ENCODE peak calls at places on chromosome 18, in nine cellular contexts. One of them, this sample, is unnamed.

GRCh38 chr18:7382631-7383335 is 151.9 kb downstream of the LRRC30 start:
- DNase-seq in A549: no peak
- DNase-seq in K562: no peak
- DNase-seq in SK-N-SH: no peak
- DNase-seq in endothelial cell of umbilical vein: no peak
- DNase-seq in HepG2: no peak
- DNase-seq in WTC11: no peak
- DNase-seq in H1: no peak
- DNase-seq in HCT116: no peak
- DNase-seq in this sample: no peak

GRCh38 chr18:10234912-10235439 is 219.5 kb upstream of the APCDD1 start:
- DNase-seq in A549: no peak
- DNase-seq in K562: no peak
- DNase-seq in SK-N-SH: no peak
- DNase-seq in endothelial cell of umbilical vein: no peak
- DNase-seq in HepG2: no peak
- DNase-seq in WTC11: no peak
- DNase-seq in H1: no peak
- DNase-seq in HCT116: no peak
- DNase-seq in this sample: peak

GRCh38 chr18:59063300-59063895 is 76.3 kb upstream of the SEC11C start:
- DNase-seq in A549: no peak
- DNase-seq in K562: no peak
- DNase-seq in SK-N-SH: no peak
- DNase-seq in endothelial cell of umbilical vein: no peak
- DNase-seq in HepG2: no peak
- DNase-seq in WTC11: no peak
- DNase-seq in H1: no peak
- DNase-seq in HCT116: no peak
- DNase-seq in this sample: no peak

GRCh38 chr18:51164327-51165290 is 32.9 kb downstream of the MEX3C start:
- DNase-seq in A549: no peak
- DNase-seq in K562: no peak
- DNase-seq in SK-N-SH: no peak
- DNase-seq in endothelial cell of umbilical vein: no peak
- DNase-seq in HepG2: no peak
- DNase-seq in WTC11: no peak
- DNase-seq in H1: no peak
- DNase-seq in HCT116: no peak
- DNase-seq in this sample: no peak

GRCh38 chr18:58125183-58125582 is 81.2 kb downstream of the NEDD4L start:
- DNase-seq in A549: peak
- DNase-seq in K562: no peak
- DNase-seq in SK-N-SH: no peak
- DNase-seq in endothelial cell of umbilical vein: no peak
- DNase-seq in HepG2: no peak
- DNase-seq in WTC11: no peak
- DNase-seq in H1: peak
- DNase-seq in HCT116: no peak
- DNase-seq in this sample: no peak

GRCh38 chr18:48982269-48982668 is 31.5 kb upstream of the SMAD7 start:
- DNase-seq in A549: no peak
- DNase-seq in K562: peak
- DNase-seq in SK-N-SH: no peak
- DNase-seq in endothelial cell of umbilical vein: no peak
- DNase-seq in HepG2: peak
- DNase-seq in WTC11: no peak
- DNase-seq in H1: no peak
- DNase-seq in HCT116: no peak
- DNase-seq in this sample: peak

GRCh38 chr18:74982946-74983635 is 225.8 kb downstream of the PTGR3 start:
- DNase-seq in A549: no peak
- DNase-seq in K562: no peak
- DNase-seq in SK-N-SH: no peak
- DNase-seq in endothelial cell of umbilical vein: peak
- DNase-seq in HepG2: no peak
- DNase-seq in WTC11: no peak
- DNase-seq in H1: no peak
- DNase-seq in HCT116: no peak
- DNase-seq in this sample: no peak

GRCh38 chr18:29226201-29226600 is 1049.3 kb upstream of the CDH2 start:
- DNase-seq in A549: no peak
- DNase-seq in K562: no peak
- DNase-seq in SK-N-SH: no peak
- DNase-seq in endothelial cell of umbilical vein: no peak
- DNase-seq in HepG2: no peak
- DNase-seq in WTC11: no peak
- DNase-seq in H1: no peak
- DNase-seq in HCT116: no peak
- DNase-seq in this sample: no peak

GRCh38 chr18:34880882-34881852 is 160.0 kb upstream of the MAPRE2 start:
- DNase-seq in A549: peak
- DNase-seq in K562: no peak
- DNase-seq in SK-N-SH: no peak
- DNase-seq in endothelial cell of umbilical vein: peak
- DNase-seq in HepG2: peak
- DNase-seq in WTC11: no peak
- DNase-seq in H1: no peak
- DNase-seq in HCT116: no peak
- DNase-seq in this sample: peak
- TF ChIP-seq CTCF in A549: peak
- TF ChIP-seq CTCF in K562: no peak
- TF ChIP-seq CTCF in SK-N-SH: peak
- TF ChIP-seq CTCF in endothelial cell of umbilical vein: no peak
- TF ChIP-seq CTCF in HepG2: peak
- TF ChIP-seq CTCF in WTC11: no peak
- TF ChIP-seq CTCF in H1: no peak
- TF ChIP-seq CTCF in HCT116: peak
- TF ChIP-seq CTCF in this sample: no peak

GRCh38 chr18:35418610-35419009 is 41.5 kb upstream of the ZNF396 start:
- DNase-seq in A549: no peak
- DNase-seq in K562: no peak
- DNase-seq in SK-N-SH: no peak
- DNase-seq in endothelial cell of umbilical vein: no peak
- DNase-seq in HepG2: no peak
- DNase-seq in WTC11: no peak
- DNase-seq in H1: no peak
- DNase-seq in HCT116: no peak
- DNase-seq in this sample: no peak

GRCh38 chr18:35413163-35413511 is 36.0 kb upstream of the ZNF396 start:
- DNase-seq in A549: no peak
- DNase-seq in K562: no peak
- DNase-seq in SK-N-SH: no peak
- DNase-seq in endothelial cell of umbilical vein: no peak
- DNase-seq in HepG2: no peak
- DNase-seq in WTC11: no peak
- DNase-seq in H1: no peak
- DNase-seq in HCT116: no peak
- DNase-seq in this sample: no peak

GRCh38 chr18:35417223-35417622 is 40.1 kb upstream of the ZNF396 start:
- DNase-seq in A549: no peak
- DNase-seq in K562: no peak
- DNase-seq in SK-N-SH: no peak
- DNase-seq in endothelial cell of umbilical vein: no peak
- DNase-seq in HepG2: no peak
- DNase-seq in WTC11: no peak
- DNase-seq in H1: no peak
- DNase-seq in HCT116: no peak
- DNase-seq in this sample: no peak

GRCh38 chr18:35410561-35410960 is 33.4 kb upstream of the ZNF396 start:
- DNase-seq in A549: no peak
- DNase-seq in K562: no peak
- DNase-seq in SK-N-SH: no peak
- DNase-seq in endothelial cell of umbilical vein: no peak
- DNase-seq in HepG2: no peak
- DNase-seq in WTC11: no peak
- DNase-seq in H1: no peak
- DNase-seq in HCT116: no peak
- DNase-seq in this sample: no peak

DNA sequence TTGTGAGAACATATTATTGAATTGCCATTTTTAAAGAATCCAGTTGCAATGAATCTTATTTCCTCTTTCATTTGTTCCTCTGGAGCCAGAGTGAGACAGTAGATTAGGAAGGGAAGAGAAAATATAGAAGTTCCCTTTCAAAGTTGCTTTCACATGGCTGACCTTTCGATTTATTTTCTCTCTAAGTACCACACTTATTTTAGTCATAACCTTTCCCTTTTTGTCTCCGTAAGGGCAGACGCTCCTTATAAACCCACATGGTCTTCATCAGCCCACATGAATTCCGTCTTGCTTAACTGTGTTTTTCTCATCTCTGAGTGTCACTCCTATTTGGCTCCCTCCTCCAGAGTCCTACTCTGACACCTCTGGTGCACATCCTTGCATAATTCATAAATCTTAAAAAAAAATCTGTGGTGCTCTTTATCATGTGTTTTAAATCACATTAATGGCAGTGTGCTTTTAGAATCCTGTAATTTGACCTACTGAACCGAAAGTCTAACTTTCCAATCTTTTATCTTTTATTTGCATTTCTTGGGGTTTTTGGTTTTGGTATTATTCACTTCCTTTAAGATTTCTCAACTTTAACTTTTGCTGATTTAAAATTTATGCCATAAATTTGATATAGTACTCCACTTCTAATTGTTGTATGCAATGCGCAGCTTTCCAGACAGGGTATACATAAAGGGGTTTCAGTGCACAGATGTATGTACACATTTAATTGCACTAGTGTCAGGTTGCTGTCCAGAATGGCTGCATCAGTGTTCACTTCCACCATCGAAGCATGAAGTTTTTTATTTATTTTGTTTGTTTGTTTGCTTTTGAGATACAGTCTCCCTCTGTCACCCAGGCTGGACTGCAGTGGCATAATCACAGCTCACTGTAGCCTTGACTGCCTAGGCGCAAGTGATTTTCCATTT is 38.6 kb upstream of the ZNF396 start:
- DNase-seq in A549: no peak
- DNase-seq in K562: no peak
- DNase-seq in SK-N-SH: no peak
- DNase-seq in endothelial cell of umbilical vein: no peak
- DNase-seq in HepG2: no peak
- DNase-seq in WTC11: no peak
- DNase-seq in H1: no peak
- DNase-seq in HCT116: no peak
- DNase-seq in this sample: peak
- TF ChIP-seq MAX in A549: no peak
- TF ChIP-seq MAX in K562: no peak
- TF ChIP-seq MAX in SK-N-SH: no peak
- TF ChIP-seq MAX in endothelial cell of umbilical vein: no peak
- TF ChIP-seq MAX in HepG2: no peak
- TF ChIP-seq MAX in WTC11: no peak
- TF ChIP-seq MAX in H1: no peak
- TF ChIP-seq MAX in HCT116: no peak
- TF ChIP-seq MAX in this sample: no peak

DNA sequence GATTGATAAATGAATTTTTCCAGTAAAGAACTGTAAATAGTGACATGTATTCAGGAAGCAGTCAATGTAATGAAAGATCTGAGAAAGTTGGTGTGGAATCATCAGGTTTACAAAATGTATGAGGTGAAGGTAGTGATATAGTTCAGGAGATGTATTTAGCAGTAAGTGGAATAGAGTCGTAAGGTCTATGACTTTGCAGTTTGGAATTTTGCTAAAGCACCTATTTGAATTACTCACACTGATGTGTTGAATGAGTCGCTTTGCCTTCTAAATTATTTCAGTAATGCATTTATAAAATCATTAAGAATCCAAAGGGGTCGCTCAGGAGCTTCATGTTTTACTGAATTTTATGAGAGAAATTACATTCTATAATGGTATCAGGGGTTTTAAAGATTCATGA is 713.7 kb downstream of the DSC3 start:
- DNase-seq in A549: no peak
- DNase-seq in K562: no peak
- DNase-seq in SK-N-SH: no peak
- DNase-seq in endothelial cell of umbilical vein: no peak
- DNase-seq in HepG2: no peak
- DNase-seq in WTC11: no peak
- DNase-seq in H1: no peak
- DNase-seq in HCT116: peak
- DNase-seq in this sample: no peak
- TF ChIP-seq CTCF in A549: no peak
- TF ChIP-seq CTCF in K562: no peak
- TF ChIP-seq CTCF in SK-N-SH: no peak
- TF ChIP-seq CTCF in endothelial cell of umbilical vein: no peak
- TF ChIP-seq CTCF in HepG2: no peak
- TF ChIP-seq CTCF in WTC11: no peak
- TF ChIP-seq CTCF in H1: no peak
- TF ChIP-seq CTCF in HCT116: no peak
- TF ChIP-seq CTCF in this sample: no peak

GRCh38 chr18:76491801-76492668 is 3.0 kb downstream of the ZNF516 start:
- DNase-seq in A549: peak
- DNase-seq in K562: no peak
- DNase-seq in SK-N-SH: peak
- DNase-seq in endothelial cell of umbilical vein: peak
- DNase-seq in HepG2: no peak
- DNase-seq in WTC11: peak
- DNase-seq in H1: peak
- DNase-seq in HCT116: no peak
- DNase-seq in this sample: peak

GRCh38 chr18:76489081-76489480 is 6.0 kb downstream of the ZNF516 start:
- DNase-seq in A549: no peak
- DNase-seq in K562: no peak
- DNase-seq in SK-N-SH: no peak
- DNase-seq in endothelial cell of umbilical vein: no peak
- DNase-seq in HepG2: no peak
- DNase-seq in WTC11: no peak
- DNase-seq in H1: no peak
- DNase-seq in HCT116: no peak
- DNase-seq in this sample: no peak

GRCh38 chr18:76490040-76490439 is 5.0 kb downstream of the ZNF516 start:
- DNase-seq in A549: no peak
- DNase-seq in K562: no peak
- DNase-seq in SK-N-SH: no peak
- DNase-seq in endothelial cell of umbilical vein: no peak
- DNase-seq in HepG2: no peak
- DNase-seq in WTC11: no peak
- DNase-seq in H1: no peak
- DNase-seq in HCT116: no peak
- DNase-seq in this sample: no peak

GRCh38 chr18:76491436-76491800 is 3.6 kb downstream of the ZNF516 start:
- DNase-seq in A549: peak
- DNase-seq in K562: no peak
- DNase-seq in SK-N-SH: peak
- DNase-seq in endothelial cell of umbilical vein: no peak
- DNase-seq in HepG2: peak
- DNase-seq in WTC11: peak
- DNase-seq in H1: no peak
- DNase-seq in HCT116: no peak
- DNase-seq in this sample: peak

DNA sequence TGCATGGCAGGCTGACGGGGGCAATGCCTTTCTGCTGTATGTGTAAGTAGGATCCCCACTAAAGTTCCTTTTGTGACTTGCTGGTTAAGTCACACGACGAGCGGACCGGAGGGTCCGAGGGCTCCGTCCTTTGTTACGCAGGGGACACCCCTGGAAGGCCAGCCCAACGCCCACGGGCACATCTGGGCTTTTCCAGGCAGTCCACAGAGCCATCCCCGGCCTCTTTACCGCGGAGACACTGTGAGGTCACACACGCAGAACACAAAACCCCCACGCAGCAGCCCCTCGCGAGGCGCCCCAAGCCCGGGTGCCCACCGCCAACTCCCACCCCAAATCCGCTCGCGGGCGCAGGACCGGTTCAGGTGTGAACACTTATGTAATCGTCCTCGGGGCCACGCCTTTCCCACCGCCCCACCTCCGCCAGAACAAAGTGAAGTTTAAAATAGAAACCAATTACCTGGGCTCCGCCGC is 4.3 kb downstream of the ZNF516 start:
- DNase-seq in A549: no peak
- DNase-seq in K562: no peak
- DNase-seq in SK-N-SH: peak
- DNase-seq in endothelial cell of umbilical vein: peak
- DNase-seq in HepG2: no peak
- DNase-seq in WTC11: peak
- DNase-seq in H1: no peak
- DNase-seq in HCT116: no peak
- DNase-seq in this sample: peak
- TF ChIP-seq MAX in A549: no peak
- TF ChIP-seq MAX in K562: no peak
- TF ChIP-seq MAX in SK-N-SH: no peak
- TF ChIP-seq MAX in endothelial cell of umbilical vein: no peak
- TF ChIP-seq MAX in HepG2: peak
- TF ChIP-seq MAX in WTC11: no peak
- TF ChIP-seq MAX in H1: no peak
- TF ChIP-seq MAX in HCT116: no peak
- TF ChIP-seq MAX in this sample: no peak

This sample was measured in NB4.